ENCODE peak calls at places on chromosomes 1 and 21, in nine cellular contexts. R is CD8-positive, alpha-beta T cell; Z is astrocyte of the cerebellum; V is fibroblast of lung; Q is A549; B is Panc1; A is AG09309; F is lower lobe of right lung; T is tibial artery. M is an unnamed sample.

GRCh38 chr1:209536843-209537242 is 46.7 kb upstream of the CAMK1G start:
- DNase-seq in R (no peak), Z (no peak), V (no peak), Q (no peak), B (no peak), A (no peak), F (no peak), T (no peak), M (no peak)

GRCh38 chr1:40762144-40762923 is 21.3 kb upstream of the KCNQ4 start:
- DNase-seq in R (no peak), Z (no peak), V (no peak), Q (no peak), B (no peak), A (no peak), F (no peak), T (no peak), M (no peak)

GRCh38 chr1:232950919-232951579 is 638 bp downstream of the NTPCR start:
- DNase-seq in R (peak; percentile 13), Z (no peak), V (peak; percentile 70), Q (peak; percentile 39), B (no peak), A (no peak), F (no peak), T (no peak), M (no peak)

GRCh38 chr1:111895456-111895855 is 94.0 kb downstream of the KCND3 start:
- DNase-seq in R (no peak), Z (no peak), V (peak; percentile 3), Q (no peak), B (no peak), A (no peak), F (no peak), T (no peak), M (no peak)

GRCh38 chr1:166789286-166789685 is 50.0 kb upstream of the POGK start:
- DNase-seq in R (no peak), Z (no peak), V (no peak), Q (no peak), B (no peak), A (no peak), F (no peak), T (no peak), M (no peak)

GRCh38 chr21:27269646-27270045 is 302.8 kb upstream of the ADAMTS5 start:
- DNase-seq in R (no peak), Z (peak; percentile 36), V (peak; percentile 89), Q (no peak), B (no peak), A (peak; percentile 78), F (no peak), T (no peak), M (peak; percentile 52)

GRCh38 chr1:83131692-83131955 is 867.3 kb downstream of the TTLL7 start:
- DNase-seq in R (no peak), Z (no peak), V (no peak), Q (no peak), B (no peak), A (no peak), F (no peak), T (no peak), M (no peak)

GRCh38 chr1:55781944-55782482 is 566.8 kb upstream of the USP24 start:
- DNase-seq in R (no peak), Z (peak; percentile 85), V (peak; percentile 96), Q (peak; percentile 3), B (peak; percentile 45), A (peak; percentile 79), F (no peak), T (no peak), M (peak; percentile 72)

GRCh38 chr1:85295654-85296053 is 19.2 kb upstream of the BCL10 start:
- DNase-seq in R (no peak), Z (no peak), V (peak; percentile 27), Q (no peak), B (no peak), A (no peak), F (no peak), T (no peak), M (no peak)

GRCh38 chr1:185075476-185075875 is 30.1 kb downstream of the RNF2 start:
- DNase-seq in R (no peak), Z (no peak), V (no peak), Q (no peak), B (no peak), A (no peak), F (no peak), T (no peak), M (no peak)

GRCh38 chr21:25759573-25759972 is 24.8 kb downstream of the GABPA start:
- DNase-seq in R (no peak), Z (no peak), V (no peak), Q (no peak), B (no peak), A (no peak), F (no peak), T (no peak), M (no peak)

GRCh38 chr1:228454238-228454637 is 32.9 kb upstream of the RNF187 start:
- DNase-seq in R (no peak), Z (no peak), V (no peak), Q (no peak), B (no peak), A (no peak), F (no peak), T (no peak), M (no peak)

GRCh38 chr1:23437355-23437664 is 12.8 kb upstream of the TCEA3 start:
- DNase-seq in R (no peak), Z (no peak), V (no peak), Q (no peak), B (no peak), A (no peak), F (no peak), T (no peak), M (no peak)
- H3K4me3 ChIP-seq in R (no peak overlapping the region), Z (no peak overlapping the region), V (no peak overlapping the region), Q (no peak overlapping the region), B (no peak overlapping the region), A (no peak overlapping the region), F (no peak overlapping the region), T (no peak overlapping the region), M (no peak overlapping the region)

GRCh38 chr1:153679337-153680119 is 1.0 kb downstream of the NPR1 start:
- DNase-seq in R (peak; percentile 28), Z (no peak), V (no peak), Q (peak; percentile 30), B (no peak), A (no peak), F (peak; percentile 52), T (no peak), M (no peak)
- TF ChIP-seq CTCF in R (peak; percentile 44), Z (peak; percentile 20), V (no peak), Q (no peak), B (no peak), A (no peak), F (peak; percentile 26), T (peak; percentile 40), M (peak; percentile 11)

DNA sequence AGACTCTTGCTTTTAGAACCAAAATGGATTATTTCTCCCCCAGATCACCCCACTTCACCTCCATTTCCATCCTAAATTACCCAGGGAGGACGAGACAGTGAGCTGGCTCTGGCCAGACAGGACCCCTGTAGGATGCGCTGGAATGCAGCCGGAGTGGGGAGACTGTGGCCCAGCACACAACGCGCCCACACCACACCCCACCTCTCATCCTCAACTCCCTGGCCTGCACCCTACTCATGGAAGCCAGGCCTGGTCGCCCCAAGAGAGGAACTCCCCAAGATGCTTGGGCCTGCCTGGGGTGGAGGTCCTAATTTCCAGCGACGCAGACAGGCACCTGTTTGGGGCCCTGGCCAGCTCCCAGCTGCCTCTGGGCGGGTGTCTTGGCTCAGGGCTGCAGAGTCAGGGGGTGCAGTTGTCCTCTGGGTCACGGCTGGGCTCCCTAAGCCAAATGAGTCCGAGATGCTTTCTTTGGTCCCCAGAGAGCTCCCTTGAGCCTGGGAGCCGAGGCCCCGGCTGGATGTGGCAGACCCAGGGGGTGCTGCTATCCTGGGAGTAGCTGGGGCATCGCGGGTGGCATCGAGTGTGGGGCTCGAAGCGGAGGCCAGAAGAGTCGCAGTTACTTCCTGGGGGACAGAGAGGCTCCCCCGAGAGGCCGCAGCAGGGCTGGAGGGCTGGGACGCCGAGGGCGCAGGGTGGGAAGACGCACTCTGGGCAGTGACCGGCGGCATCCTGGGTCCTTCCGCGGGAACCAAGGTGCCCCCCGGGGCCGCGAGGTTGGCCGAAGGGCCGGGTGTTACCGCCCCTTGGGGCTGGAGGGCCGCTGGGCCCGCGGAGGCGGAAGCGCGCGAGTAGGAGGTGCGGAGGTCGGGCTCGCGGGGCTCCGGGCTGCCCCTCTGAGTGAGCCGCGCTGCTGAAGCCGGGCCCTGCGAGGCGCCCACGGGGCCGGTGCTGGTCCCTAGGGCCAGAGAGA is 10.4 kb downstream of the CLEC20A start:
- DNase-seq in R (no peak), Z (no peak), V (peak; percentile 9), Q (no peak), B (no peak), A (no peak), F (no peak), T (no peak), M (no peak)
- H3K4me3 ChIP-seq in R (no peak overlapping the region), Z (no peak overlapping the region), V (no peak overlapping the region), Q (no peak overlapping the region), B (no peak overlapping the region), A (no peak overlapping the region), F (peak overlapping the region; percentile 49), T (peak overlapping the region; percentile 33), M (no peak overlapping the region)

GRCh38 chr1:162502077-162502476 is 4.5 kb downstream of the UHMK1 start:
- DNase-seq in R (no peak), Z (no peak), V (no peak), Q (no peak), B (no peak), A (no peak), F (no peak), T (no peak), M (no peak)

GRCh38 chr1:162500805-162501204 is 3.2 kb downstream of the UHMK1 start:
- DNase-seq in R (no peak), Z (no peak), V (no peak), Q (no peak), B (no peak), A (no peak), F (no peak), T (no peak), M (no peak)

GRCh38 chr1:162497723-162498441 is at the start of gene UHMK1:
- DNase-seq in R (peak; percentile 85), Z (peak; percentile 82), V (peak; percentile 90), Q (peak; percentile 92), B (no peak), A (peak; percentile 57), F (peak; percentile 94), T (peak; percentile 93), M (peak; percentile 44)

GRCh38 chr1:162497104-162497722 is 405 bp upstream of the UHMK1 start:
- DNase-seq in R (no peak), Z (no peak), V (no peak), Q (no peak), B (peak; percentile 42), A (no peak), F (no peak), T (no peak), M (no peak)

GRCh38 chr1:162498442-162498785 is 796 bp downstream of the UHMK1 start:
- DNase-seq in R (no peak), Z (no peak), V (peak; percentile 21), Q (peak; percentile 4), B (no peak), A (no peak), F (no peak), T (no peak), M (no peak)
- TF ChIP-seq CTCF in R (no peak), Z (no peak), V (no peak), Q (no peak), B (no peak), A (no peak), F (no peak), T (no peak), M (no peak)

GRCh38 chr21:21177353-21177986 is 179.3 kb downstream of the NCAM2 start:
- DNase-seq in R (no peak), Z (no peak), V (no peak), Q (no peak), B (no peak), A (no peak), F (no peak), T (no peak), M (no peak)
- H3K4me3 ChIP-seq in R (no peak overlapping the region), Z (no peak overlapping the region), V (no peak overlapping the region), Q (no peak overlapping the region), B (no peak overlapping the region), A (no peak overlapping the region), F (no peak overlapping the region), T (no peak overlapping the region), M (no peak overlapping the region)

M was measured in epithelial cell of proximal tubule.